ENCODE peak calls at places on chromosomes 16 and 17, in five cellular contexts. S, I, H, Y and C are unnamed samples.

GRCh38 chr17:9224485-9224884 is 203.2 kb downstream of the NTN1 start:
- DNase-seq in I (no peak), Y (peak), H (peak), S (no peak), C (no peak)

GRCh38 chr16:79571065-79571697 is 29.4 kb downstream of the MAF start:
- DNase-seq in H (no peak), Y (no peak), I (no peak), S (no peak), C (no peak)

GRCh38 chr16:56426585-56426984 is 1.2 kb upstream of the AMFR start:
- DNase-seq in I (no peak), H (no peak), S (no peak), Y (no peak), C (no peak)

GRCh38 chr17:10614536-10615155 is 42.5 kb downstream of the MYH3 start:
- DNase-seq in I (no peak), H (peak), Y (no peak), S (no peak), C (peak)

GRCh38 chr16:1914084-1914608 is 4.1 kb downstream of the HS3ST6 start:
- DNase-seq in Y (no peak), H (peak), S (peak), I (no peak), C (no peak)

GRCh38 chr17:41793749-41794602 is 7.5 kb upstream of the JUP start:
- DNase-seq in H (peak), S (no peak), I (no peak), Y (no peak), C (no peak)

GRCh38 chr17:76644995-76645394 is 1.4 kb upstream of the ST6GALNAC1 start:
- DNase-seq in S (peak), Y (no peak), H (no peak), I (no peak), C (no peak)

GRCh38 chr16:29745126-29745852 is 501 bp downstream of the C16orf54 start:
- DNase-seq in Y (peak), H (no peak), I (no peak), S (peak), C (no peak)

GRCh38 chr17:62188713-62189112 is 123.6 kb upstream of the MED13 start:
- DNase-seq in S (no peak), I (no peak), H (no peak), Y (no peak), C (peak)

GRCh38 chr17:81404557-81405165 is 9.4 kb downstream of the BAHCC1 start:
- DNase-seq in S (no peak), I (no peak), Y (no peak), H (no peak), C (no peak)

GRCh38 chr16:53083123-53083522 is 28.3 kb downstream of the CHD9 start:
- DNase-seq in S (no peak), Y (no peak), I (no peak), H (no peak), C (no peak)

GRCh38 chr17:64736804-64737492 is 74.8 kb upstream of the SMURF2 start:
- DNase-seq in Y (no peak), S (no peak), I (no peak), H (no peak), C (peak)

GRCh38 chr16:10325783-10326543 is 59.9 kb upstream of the ATF7IP2 start:
- DNase-seq in H (no peak), I (no peak), S (no peak), Y (no peak), C (no peak)

GRCh38 chr17:42135664-42136653 is 13.4 kb downstream of the HSPB9 start:
- DNase-seq in I (no peak), H (peak), Y (peak), S (peak), C (peak)

GRCh38 chr16:1936945-1937479 is 6.0 kb downstream of the MSRB1 start:
- DNase-seq in Y (no peak), I (no peak), S (no peak), H (peak), C (no peak)

GRCh38 chr17:13310858-13311257 is 290.9 kb downstream of the HS3ST3A1 start:
- DNase-seq in Y (no peak), H (no peak), I (no peak), S (no peak), C (no peak)

GRCh38 chr16:22220076-22220453 is 14.0 kb downstream of the EEF2K start:
- DNase-seq in I (no peak), H (no peak), S (peak), Y (no peak), C (no peak)

GRCh38 chr17:68398731-68399637 is 58.3 kb downstream of the WIPI1 start:
- DNase-seq in H (peak), I (no peak), Y (peak), S (peak), C (peak)

GRCh38 chr16:86372193-86372592 is 138.1 kb upstream of the FOXF1 start:
- DNase-seq in S (peak), Y (no peak), H (no peak), I (no peak), C (no peak)

GRCh38 chr16:12573300-12573699 is 230.4 kb downstream of the CPPED1 start:
- DNase-seq in H (no peak), S (no peak), Y (peak), I (no peak), C (no peak)

GRCh38 chr16:11030990-11031510 is 86.7 kb downstream of the CLEC16A start:
- DNase-seq in I (no peak), Y (no peak), S (no peak), H (no peak), C (no peak)

GRCh38 chr17:10633738-10634379 is 23.2 kb downstream of the MYH3 start:
- DNase-seq in I (no peak), Y (peak), S (no peak), H (no peak), C (no peak)

GRCh38 chr17:16418684-16419066 is 3.3 kb downstream of the TRPV2 start:
- DNase-seq in H (peak), S (no peak), I (no peak), Y (no peak), C (no peak)

GRCh38 chr16:80294172-80294571 is 246.6 kb upstream of the DYNLRB2 start:
- DNase-seq in I (no peak), S (no peak), Y (no peak), H (no peak), C (no peak)

GRCh38 chr16:81263470-81264200 is 25.1 kb downstream of the BCO1 start:
- DNase-seq in I (no peak), H (no peak), S (no peak), Y (no peak), C (no peak)

GRCh38 chr16:82783933-82784566 is 157.3 kb downstream of the CDH13 start:
- DNase-seq in S (no peak), Y (no peak), I (no peak), H (peak), C (no peak)

GRCh38 chr16:84791088-84791487 is 28.7 kb upstream of the CRISPLD2 start:
- DNase-seq in H (no peak), I (no peak), Y (no peak), S (no peak), C (no peak)

GRCh38 chr16:67399218-67399733 is 6.0 kb upstream of the TPPP3 start:
- DNase-seq in Y (peak), I (no peak), H (peak), S (peak), C (peak)

GRCh38 chr17:62717589-62718342 is 90.3 kb downstream of the MRC2 start:
- DNase-seq in S (no peak), Y (peak), H (no peak), I (no peak), C (no peak)

GRCh38 chr16:58110590-58111330 is 18.4 kb downstream of the CFAP20 start:
- DNase-seq in H (no peak), S (no peak), I (no peak), Y (no peak), C (no peak)

GRCh38 chr16:70720431-70721201 is 34.8 kb upstream of the MTSS2 start:
- DNase-seq in Y (no peak), H (no peak), S (no peak), I (no peak), C (no peak)

DNA sequence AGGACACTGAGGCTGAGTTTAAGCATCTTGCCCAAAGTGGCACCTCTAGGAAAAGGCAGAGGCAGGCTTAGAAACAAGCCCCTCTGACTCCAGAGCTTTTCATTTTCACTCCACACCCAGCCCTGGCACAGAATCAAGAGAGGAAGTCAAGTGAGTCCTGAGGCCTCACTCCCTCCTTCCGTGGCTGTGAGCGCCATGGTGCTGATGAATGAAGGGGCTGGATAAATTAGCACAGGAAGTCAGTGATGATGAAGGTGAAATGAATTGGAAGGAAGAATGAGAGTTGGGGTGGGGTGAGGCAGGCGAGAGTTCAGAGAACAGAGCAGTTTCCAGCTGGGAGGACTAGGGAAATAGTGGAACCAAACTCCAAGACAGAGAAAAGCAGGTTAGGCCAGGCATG is 179.4 kb downstream of the TMEM132E start:
- DNase-seq in Y (no peak), S (no peak), I (no peak), H (no peak), C (no peak)
- TF ChIP-seq CTCF in Y (no peak), S (no peak), I (no peak), H (no peak), C (no peak)

GRCh38 chr17:17809527-17810373 is 27.0 kb downstream of the SREBF1 start:
- DNase-seq in I (no peak), Y (no peak), S (peak), H (peak), C (peak)

GRCh38 chr17:17807440-17807839 is 29.3 kb downstream of the SREBF1 start:
- DNase-seq in I (no peak), Y (no peak), H (no peak), S (no peak), C (no peak)

GRCh38 chr17:17806611-17807010 is 30.2 kb downstream of the SREBF1 start:
- DNase-seq in S (no peak), I (no peak), Y (no peak), H (no peak), C (no peak)

GRCh38 chr17:17810374-17811248 is 26.2 kb downstream of the SREBF1 start:
- DNase-seq in Y (no peak), I (no peak), H (peak), S (peak), C (no peak)

GRCh38 chr17:17808706-17809432 is 27.9 kb downstream of the SREBF1 start:
- DNase-seq in H (peak), S (no peak), Y (no peak), I (no peak), C (no peak)
- H3K4me3 ChIP-seq in H (no peak), S (no peak), Y (no peak), I (no peak), C (no peak)

DNA sequence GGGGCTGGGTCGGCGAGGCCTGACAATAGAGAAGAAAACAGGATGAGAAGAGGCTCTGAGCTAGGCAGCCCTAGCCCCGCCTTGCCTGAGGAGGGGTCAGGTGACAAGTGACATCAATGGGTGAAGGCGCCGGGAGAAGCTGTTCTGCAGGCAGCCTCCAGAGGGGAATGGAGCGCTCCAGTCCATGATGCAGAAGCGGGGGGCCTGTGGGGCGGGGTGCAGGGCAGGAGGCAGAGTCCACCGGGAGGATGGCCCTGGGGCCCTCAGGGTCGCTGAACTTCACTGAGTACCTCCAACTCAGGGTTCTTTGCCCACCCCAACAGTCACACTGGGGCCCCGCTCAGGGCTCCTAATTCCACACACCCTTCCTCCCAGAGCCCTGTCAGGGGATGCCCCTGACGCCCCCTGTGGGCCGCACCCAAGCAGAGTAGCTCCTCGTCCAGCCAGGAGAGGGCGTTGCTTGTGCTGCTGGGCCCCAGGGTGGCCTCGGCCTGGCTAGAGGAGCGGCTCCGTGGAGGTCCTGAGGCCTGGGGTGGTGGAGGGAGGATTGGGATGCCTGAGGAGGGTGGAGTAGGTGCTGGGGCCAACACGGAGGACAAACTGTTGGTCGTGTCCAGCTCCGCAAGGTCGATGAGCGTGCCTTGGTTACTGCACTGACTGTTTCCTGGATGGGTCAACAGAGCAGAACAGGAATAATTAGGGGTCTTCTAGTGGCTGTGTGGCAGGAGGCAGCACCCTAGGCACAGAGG is 20.8 kb downstream of the GGA3 start:
- DNase-seq in S (no peak), Y (no peak), H (peak), I (no peak), C (peak)
- H3K27ac ChIP-seq in S (no peak), Y (no peak), H (peak), I (no peak), C (peak)

GRCh38 chr16:89701425-89702406 is at the start of gene SPATA2L:
- DNase-seq in H (peak), S (peak), Y (peak), I (no peak), C (peak)
- TF ChIP-seq CTCF in H (no peak), S (no peak), Y (no peak), I (no peak), C (no peak)

DNA sequence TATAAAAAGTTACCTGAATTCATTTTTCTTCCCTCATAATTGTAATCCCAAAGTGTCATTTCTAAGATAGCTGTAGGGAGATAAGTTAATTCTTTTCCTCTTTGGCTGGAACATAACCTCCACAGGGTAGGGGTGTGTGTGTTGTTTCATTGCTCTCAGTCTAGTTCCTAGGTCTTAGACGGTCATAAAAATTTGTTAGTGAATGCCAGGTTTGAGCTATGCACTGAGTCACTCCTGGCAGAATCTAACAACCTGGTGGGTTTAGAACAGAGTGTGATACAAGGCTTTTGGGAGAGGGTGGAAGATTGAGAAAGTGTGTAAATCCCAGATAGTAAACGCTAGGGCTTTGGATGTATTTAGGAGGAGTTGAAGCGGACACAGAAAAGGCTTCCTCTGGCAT is 894 bp upstream of the PHKG2 start:
- DNase-seq in Y (no peak), H (peak), I (no peak), S (no peak), C (no peak)
- H3K4me3 ChIP-seq in Y (peak), H (peak), I (peak), S (peak), C (peak)